ENCODE peak calls at places on chromosome 5, in four cellular contexts. P, K, Y and R are unnamed samples.

GRCh38 chr5:143501176-143501840 is 97.8 kb upstream of the NR3C1 start:
- DNase-seq in K (no peak), Y (peak), P (no peak), R (no peak)

GRCh38 chr5:73812962-73813588 is 187.1 kb downstream of the ARHGEF28 start:
- DNase-seq in P (no peak), K (no peak), Y (no peak), R (peak)

GRCh38 chr5:140575309-140575708 is 10.7 kb downstream of the SLC35A4 start:
- DNase-seq in K (peak), P (no peak), Y (peak), R (peak)

GRCh38 chr5:66595877-66596790 is at the start of gene MAST4:
- DNase-seq in P (peak), Y (peak), K (peak), R (peak)

GRCh38 chr5:10856646-10857332 is 95.8 kb upstream of the DAP start:
- DNase-seq in P (no peak), Y (peak), K (peak), R (no peak)

GRCh38 chr5:173786296-173787187 is 101.6 kb upstream of the CPEB4 start:
- DNase-seq in Y (no peak), K (no peak), P (no peak), R (no peak)

GRCh38 chr5:176359658-176360057 is 1.9 kb downstream of the KIAA1191 start:
- DNase-seq in K (no peak), Y (no peak), P (no peak), R (no peak)

GRCh38 chr5:120779674-120780073 is 315.6 kb downstream of the PRR16 start:
- DNase-seq in K (peak), P (no peak), Y (no peak), R (no peak)

GRCh38 chr5:127010362-127010761 is 20.0 kb downstream of the MARCHF3 start:
- DNase-seq in Y (no peak), K (peak), P (no peak), R (no peak)

GRCh38 chr5:152427691-152428090 is 22.6 kb upstream of the NMUR2 start:
- DNase-seq in P (no peak), Y (no peak), K (no peak), R (no peak)

GRCh38 chr5:138258704-138259285 is 15.6 kb downstream of the GFRA3 start:
- DNase-seq in Y (no peak), P (no peak), K (no peak), R (no peak)

GRCh38 chr5:55601209-55601618 is 66.5 kb upstream of the PLPP1 start:
- DNase-seq in K (peak), Y (peak), P (peak), R (peak)

GRCh38 chr5:135208555-135209494 is 174.8 kb upstream of the PITX1 start:
- DNase-seq in K (peak), P (peak), Y (peak), R (peak)

GRCh38 chr5:153775923-153776322 is 262.8 kb downstream of the FAM114A2 start:
- DNase-seq in P (no peak), K (no peak), Y (no peak), R (no peak)